ENCODE peak calls at places on chromosomes 7 and 10, in nine cellular contexts. One of them, this sample, is unnamed.

GRCh38 chr10:18231480-18231879 is 91.3 kb downstream of the CACNB2 start:
- DNase-seq in ascending aorta: no peak
- DNase-seq in adrenal gland: no peak
- DNase-seq in left ventricle myocardium inferior: no peak
- DNase-seq in GM12878: no peak
- DNase-seq in AG09319: no peak
- DNase-seq in heart right ventricle: no peak
- DNase-seq in AG04450: no peak
- DNase-seq in HFFc6: no peak
- DNase-seq in this sample: no peak

GRCh38 chr7:5354460-5355279 is 69.0 kb downstream of the TNRC18 start:
- DNase-seq in left ventricle myocardium inferior: peak
- DNase-seq in AG04450: no peak
- DNase-seq in HFFc6: peak
- DNase-seq in heart right ventricle: peak
- DNase-seq in AG09319: no peak
- DNase-seq in ascending aorta: no peak
- DNase-seq in adrenal gland: peak
- DNase-seq in GM12878: no peak
- DNase-seq in this sample: no peak

GRCh38 chr7:39453743-39454355 is 112.4 kb upstream of the YAE1 start:
- DNase-seq in heart right ventricle: no peak
- DNase-seq in adrenal gland: peak
- DNase-seq in GM12878: peak
- DNase-seq in AG09319: peak
- DNase-seq in HFFc6: peak
- DNase-seq in ascending aorta: no peak
- DNase-seq in left ventricle myocardium inferior: no peak
- DNase-seq in AG04450: peak
- DNase-seq in this sample: peak

GRCh38 chr7:57308631-57309408 is 141.2 kb upstream of the ZNF716 start:
- DNase-seq in left ventricle myocardium inferior: peak
- DNase-seq in GM12878: no peak
- DNase-seq in AG04450: no peak
- DNase-seq in adrenal gland: peak
- DNase-seq in HFFc6: no peak
- DNase-seq in heart right ventricle: peak
- DNase-seq in ascending aorta: no peak
- DNase-seq in AG09319: no peak
- DNase-seq in this sample: no peak

GRCh38 chr7:54880326-54880989 is 121.4 kb upstream of the SEC61G start:
- DNase-seq in left ventricle myocardium inferior: no peak
- DNase-seq in GM12878: no peak
- DNase-seq in AG09319: no peak
- DNase-seq in AG04450: no peak
- DNase-seq in adrenal gland: no peak
- DNase-seq in heart right ventricle: no peak
- DNase-seq in HFFc6: no peak
- DNase-seq in ascending aorta: no peak
- DNase-seq in this sample: no peak

GRCh38 chr10:112507988-112508387 is 61.0 kb downstream of the VTI1A start:
- DNase-seq in AG04450: no peak
- DNase-seq in HFFc6: no peak
- DNase-seq in ascending aorta: no peak
- DNase-seq in adrenal gland: no peak
- DNase-seq in heart right ventricle: no peak
- DNase-seq in left ventricle myocardium inferior: no peak
- DNase-seq in AG09319: no peak
- DNase-seq in GM12878: no peak
- DNase-seq in this sample: no peak

GRCh38 chr7:40597517-40597916 is 462.7 kb downstream of the SUGCT start:
- DNase-seq in HFFc6: no peak
- DNase-seq in left ventricle myocardium inferior: no peak
- DNase-seq in AG04450: no peak
- DNase-seq in ascending aorta: no peak
- DNase-seq in GM12878: no peak
- DNase-seq in adrenal gland: no peak
- DNase-seq in heart right ventricle: no peak
- DNase-seq in AG09319: no peak
- DNase-seq in this sample: no peak

GRCh38 chr10:133365461-133366129 is 7.6 kb downstream of the ECHS1 start:
- DNase-seq in HFFc6: no peak
- DNase-seq in ascending aorta: no peak
- DNase-seq in AG04450: no peak
- DNase-seq in AG09319: no peak
- DNase-seq in adrenal gland: no peak
- DNase-seq in left ventricle myocardium inferior: no peak
- DNase-seq in GM12878: no peak
- DNase-seq in heart right ventricle: no peak
- DNase-seq in this sample: no peak

GRCh38 chr7:116449950-116450349 is 49.6 kb upstream of the CAV2 start:
- DNase-seq in ascending aorta: no peak
- DNase-seq in HFFc6: no peak
- DNase-seq in heart right ventricle: no peak
- DNase-seq in AG09319: no peak
- DNase-seq in GM12878: no peak
- DNase-seq in adrenal gland: no peak
- DNase-seq in AG04450: no peak
- DNase-seq in left ventricle myocardium inferior: no peak
- DNase-seq in this sample: no peak

GRCh38 chr10:100784126-100784525 is 38.7 kb downstream of the PAX2 start:
- DNase-seq in heart right ventricle: no peak
- DNase-seq in left ventricle myocardium inferior: no peak
- DNase-seq in AG09319: no peak
- DNase-seq in AG04450: no peak
- DNase-seq in adrenal gland: no peak
- DNase-seq in ascending aorta: no peak
- DNase-seq in HFFc6: no peak
- DNase-seq in GM12878: no peak
- DNase-seq in this sample: no peak

GRCh38 chr7:51015581-51015980 is 232.9 kb upstream of the GRB10 start:
- DNase-seq in HFFc6: no peak
- DNase-seq in ascending aorta: no peak
- DNase-seq in adrenal gland: no peak
- DNase-seq in heart right ventricle: no peak
- DNase-seq in AG09319: no peak
- DNase-seq in left ventricle myocardium inferior: no peak
- DNase-seq in GM12878: no peak
- DNase-seq in AG04450: no peak
- DNase-seq in this sample: no peak

GRCh38 chr10:59561397-59562121 is 148.1 kb downstream of the SLC16A9 start:
- DNase-seq in ascending aorta: no peak
- DNase-seq in HFFc6: no peak
- DNase-seq in AG04450: no peak
- DNase-seq in adrenal gland: peak
- DNase-seq in AG09319: no peak
- DNase-seq in GM12878: no peak
- DNase-seq in heart right ventricle: no peak
- DNase-seq in left ventricle myocardium inferior: no peak
- DNase-seq in this sample: peak

GRCh38 chr10:73094249-73094850 is 2.3 kb downstream of the P4HA1 start:
- DNase-seq in left ventricle myocardium inferior: no peak
- DNase-seq in HFFc6: peak
- DNase-seq in heart right ventricle: no peak
- DNase-seq in ascending aorta: no peak
- DNase-seq in AG04450: no peak
- DNase-seq in AG09319: no peak
- DNase-seq in GM12878: no peak
- DNase-seq in adrenal gland: no peak
- DNase-seq in this sample: no peak

GRCh38 chr10:36349445-36350063 is 707.5 kb upstream of the FZD8 start:
- DNase-seq in ascending aorta: no peak
- DNase-seq in AG04450: peak
- DNase-seq in AG09319: no peak
- DNase-seq in GM12878: no peak
- DNase-seq in left ventricle myocardium inferior: no peak
- DNase-seq in heart right ventricle: no peak
- DNase-seq in HFFc6: peak
- DNase-seq in adrenal gland: no peak
- DNase-seq in this sample: peak

GRCh38 chr7:155516466-155516865 is 29.9 kb downstream of the CNPY1 start:
- DNase-seq in AG09319: no peak
- DNase-seq in AG04450: no peak
- DNase-seq in HFFc6: no peak
- DNase-seq in left ventricle myocardium inferior: no peak
- DNase-seq in heart right ventricle: no peak
- DNase-seq in adrenal gland: no peak
- DNase-seq in GM12878: no peak
- DNase-seq in ascending aorta: no peak
- DNase-seq in this sample: no peak

GRCh38 chr10:111107846-111108245 is 31.0 kb downstream of the ADRA2A start:
- DNase-seq in adrenal gland: no peak
- DNase-seq in AG09319: no peak
- DNase-seq in left ventricle myocardium inferior: no peak
- DNase-seq in ascending aorta: no peak
- DNase-seq in heart right ventricle: no peak
- DNase-seq in GM12878: no peak
- DNase-seq in HFFc6: no peak
- DNase-seq in AG04450: no peak
- DNase-seq in this sample: no peak

GRCh38 chr7:16078076-16078952 is 343.0 kb downstream of the CRPPA start:
- DNase-seq in heart right ventricle: no peak
- DNase-seq in HFFc6: peak
- DNase-seq in GM12878: no peak
- DNase-seq in ascending aorta: no peak
- DNase-seq in AG09319: no peak
- DNase-seq in left ventricle myocardium inferior: no peak
- DNase-seq in adrenal gland: peak
- DNase-seq in AG04450: peak
- DNase-seq in this sample: peak

GRCh38 chr10:15084502-15084922 is 4.1 kb downstream of the ACBD7 start:
- DNase-seq in GM12878: no peak
- DNase-seq in AG09319: peak
- DNase-seq in AG04450: peak
- DNase-seq in HFFc6: peak
- DNase-seq in left ventricle myocardium inferior: no peak
- DNase-seq in heart right ventricle: no peak
- DNase-seq in adrenal gland: peak
- DNase-seq in ascending aorta: peak
- DNase-seq in this sample: peak

GRCh38 chr7:112965506-112965905 is 121.1 kb downstream of the GPR85 start:
- DNase-seq in HFFc6: no peak
- DNase-seq in left ventricle myocardium inferior: no peak
- DNase-seq in AG09319: no peak
- DNase-seq in heart right ventricle: no peak
- DNase-seq in GM12878: no peak
- DNase-seq in adrenal gland: no peak
- DNase-seq in ascending aorta: no peak
- DNase-seq in AG04450: no peak
- DNase-seq in this sample: no peak

GRCh38 chr7:112969946-112970345 is 116.7 kb downstream of the GPR85 start:
- DNase-seq in AG09319: no peak
- DNase-seq in heart right ventricle: no peak
- DNase-seq in ascending aorta: no peak
- DNase-seq in AG04450: no peak
- DNase-seq in adrenal gland: no peak
- DNase-seq in GM12878: no peak
- DNase-seq in HFFc6: no peak
- DNase-seq in left ventricle myocardium inferior: no peak
- DNase-seq in this sample: no peak

GRCh38 chr7:112970771-112971170 is 115.9 kb downstream of the GPR85 start:
- DNase-seq in HFFc6: no peak
- DNase-seq in ascending aorta: no peak
- DNase-seq in left ventricle myocardium inferior: no peak
- DNase-seq in GM12878: no peak
- DNase-seq in AG04450: no peak
- DNase-seq in adrenal gland: no peak
- DNase-seq in heart right ventricle: no peak
- DNase-seq in AG09319: no peak
- DNase-seq in this sample: no peak
- TF ChIP-seq CTCF in HFFc6: peak
- TF ChIP-seq CTCF in ascending aorta: no peak
- TF ChIP-seq CTCF in left ventricle myocardium inferior: peak
- TF ChIP-seq CTCF in GM12878: peak
- TF ChIP-seq CTCF in AG04450: no peak
- TF ChIP-seq CTCF in adrenal gland: no peak
- TF ChIP-seq CTCF in heart right ventricle: no peak
- TF ChIP-seq CTCF in AG09319: no peak
- TF ChIP-seq CTCF in this sample: peak

GRCh38 chr7:33185786-33186185 is 56.4 kb downstream of the BBS9 start:
- DNase-seq in AG04450: peak
- DNase-seq in heart right ventricle: no peak
- DNase-seq in ascending aorta: no peak
- DNase-seq in AG09319: no peak
- DNase-seq in adrenal gland: no peak
- DNase-seq in HFFc6: peak
- DNase-seq in GM12878: no peak
- DNase-seq in left ventricle myocardium inferior: no peak
- DNase-seq in this sample: peak
- TF ChIP-seq CTCF in AG04450: peak
- TF ChIP-seq CTCF in heart right ventricle: peak
- TF ChIP-seq CTCF in ascending aorta: peak
- TF ChIP-seq CTCF in AG09319: peak
- TF ChIP-seq CTCF in adrenal gland: peak
- TF ChIP-seq CTCF in HFFc6: peak
- TF ChIP-seq CTCF in GM12878: peak
- TF ChIP-seq CTCF in left ventricle myocardium inferior: peak
- TF ChIP-seq CTCF in this sample: peak

GRCh38 chr7:53358301-53358700 is 322.9 kb downstream of the POM121L12 start:
- DNase-seq in heart right ventricle: no peak
- DNase-seq in left ventricle myocardium inferior: no peak
- DNase-seq in GM12878: no peak
- DNase-seq in AG09319: no peak
- DNase-seq in adrenal gland: no peak
- DNase-seq in ascending aorta: no peak
- DNase-seq in AG04450: no peak
- DNase-seq in HFFc6: no peak
- DNase-seq in this sample: no peak
- TF ChIP-seq CTCF in heart right ventricle: no peak
- TF ChIP-seq CTCF in left ventricle myocardium inferior: no peak
- TF ChIP-seq CTCF in GM12878: no peak
- TF ChIP-seq CTCF in AG09319: no peak
- TF ChIP-seq CTCF in adrenal gland: no peak
- TF ChIP-seq CTCF in ascending aorta: no peak
- TF ChIP-seq CTCF in AG04450: no peak
- TF ChIP-seq CTCF in HFFc6: no peak
- TF ChIP-seq CTCF in this sample: no peak

DNA sequence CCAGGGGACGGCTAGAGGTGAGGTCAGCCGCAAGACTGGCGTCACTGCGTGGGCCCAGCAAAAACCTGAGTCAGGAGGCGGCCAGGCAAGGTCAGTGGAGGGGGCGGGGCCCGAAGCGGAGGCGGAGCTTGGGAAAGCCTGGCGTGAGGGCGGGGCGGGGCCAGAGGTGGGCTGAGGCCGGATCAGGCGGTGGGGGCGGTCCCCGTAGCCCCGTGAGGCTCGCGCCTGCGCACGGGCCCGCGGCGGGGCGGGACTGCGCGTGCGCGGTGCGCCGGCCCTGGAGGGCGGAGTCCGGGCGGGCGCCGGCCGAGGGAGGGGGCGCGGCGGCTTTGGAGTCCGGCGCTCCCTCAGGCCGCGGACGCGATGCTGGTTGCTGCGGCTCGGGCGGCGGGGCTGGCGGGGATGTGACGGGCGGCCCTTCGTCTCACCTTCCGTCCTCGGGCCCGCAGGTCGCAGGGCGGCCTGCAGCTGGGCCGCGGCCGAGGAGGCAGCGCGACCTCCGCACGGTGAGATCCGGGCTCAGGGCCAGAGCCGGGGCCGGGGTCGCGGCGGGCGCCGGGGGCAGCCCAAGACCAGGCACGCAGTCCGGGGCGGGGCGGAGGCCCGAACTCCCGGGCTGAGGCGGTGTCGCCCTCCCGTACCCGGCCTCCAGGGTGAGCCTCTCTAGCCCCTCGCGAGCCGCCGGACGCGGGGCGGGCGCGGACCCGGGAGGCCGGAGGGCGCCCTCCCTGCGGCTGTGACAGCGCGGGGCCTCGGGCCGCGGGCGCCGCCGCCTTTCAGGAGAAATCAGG is at the start of gene CCSER2:
- DNase-seq in HFFc6: peak
- DNase-seq in adrenal gland: peak
- DNase-seq in AG04450: peak
- DNase-seq in left ventricle myocardium inferior: peak
- DNase-seq in heart right ventricle: peak
- DNase-seq in GM12878: no peak
- DNase-seq in ascending aorta: peak
- DNase-seq in AG09319: peak
- DNase-seq in this sample: peak
- TF ChIP-seq CTCF in HFFc6: peak
- TF ChIP-seq CTCF in adrenal gland: peak
- TF ChIP-seq CTCF in AG04450: no peak
- TF ChIP-seq CTCF in left ventricle myocardium inferior: peak
- TF ChIP-seq CTCF in heart right ventricle: no peak
- TF ChIP-seq CTCF in GM12878: no peak
- TF ChIP-seq CTCF in ascending aorta: peak
- TF ChIP-seq CTCF in AG09319: no peak
- TF ChIP-seq CTCF in this sample: no peak